ENCODE peak calls at places on chromosomes 11 and 22, in five cellular contexts. One of them, this sample, is unnamed.

GRCh38 chr11:47233989-47234668 is 14.5 kb downstream of the ACP2 start:
- DNase-seq in tibial nerve: no peak
- DNase-seq in neuronal stem cell: no peak
- DNase-seq in CD8-positive, alpha-beta T cell: peak; percentile 27
- DNase-seq in psoas muscle: no peak
- DNase-seq in this sample: no peak

GRCh38 chr22:19480173-19480568 is 451 bp downstream of the CDC45 start:
- DNase-seq in neuronal stem cell: no peak
- DNase-seq in psoas muscle: no peak
- DNase-seq in CD8-positive, alpha-beta T cell: no peak
- DNase-seq in tibial nerve: no peak
- DNase-seq in this sample: no peak

GRCh38 chr22:29750559-29750958 is 16.2 kb downstream of the ZMAT5 start:
- DNase-seq in CD8-positive, alpha-beta T cell: no peak
- DNase-seq in neuronal stem cell: no peak
- DNase-seq in psoas muscle: no peak
- DNase-seq in tibial nerve: no peak
- DNase-seq in this sample: no peak

GRCh38 chr11:16312242-16312641 is 44.1 kb downstream of the SOX6 start:
- DNase-seq in tibial nerve: no peak
- DNase-seq in psoas muscle: no peak
- DNase-seq in neuronal stem cell: no peak
- DNase-seq in CD8-positive, alpha-beta T cell: no peak
- DNase-seq in this sample: no peak

GRCh38 chr11:3215346-3216026 is 3.1 kb downstream of the MRGPRG start:
- DNase-seq in CD8-positive, alpha-beta T cell: no peak
- DNase-seq in neuronal stem cell: no peak
- DNase-seq in psoas muscle: no peak
- DNase-seq in tibial nerve: no peak
- DNase-seq in this sample: no peak

GRCh38 chr11:125201525-125202121 is 37.1 kb downstream of the PKNOX2 start:
- DNase-seq in neuronal stem cell: peak; percentile 52
- DNase-seq in tibial nerve: no peak
- DNase-seq in psoas muscle: peak; percentile 29
- DNase-seq in CD8-positive, alpha-beta T cell: no peak
- DNase-seq in this sample: no peak

GRCh38 chr11:13949876-13950275 is 12.6 kb upstream of the SPON1 start:
- DNase-seq in CD8-positive, alpha-beta T cell: no peak
- DNase-seq in tibial nerve: no peak
- DNase-seq in psoas muscle: no peak
- DNase-seq in neuronal stem cell: no peak
- DNase-seq in this sample: no peak

GRCh38 chr11:134224710-134225662 is 515 bp downstream of the VPS26B start:
- DNase-seq in neuronal stem cell: peak; percentile 29
- DNase-seq in psoas muscle: peak; percentile 66
- DNase-seq in CD8-positive, alpha-beta T cell: peak; percentile 65
- DNase-seq in tibial nerve: no peak
- DNase-seq in this sample: peak; percentile 15

GRCh38 chr11:2521681-2522630 is 77.1 kb downstream of the KCNQ1 start:
- DNase-seq in psoas muscle: peak; percentile 7
- DNase-seq in CD8-positive, alpha-beta T cell: no peak
- DNase-seq in tibial nerve: no peak
- DNase-seq in neuronal stem cell: no peak
- DNase-seq in this sample: no peak

GRCh38 chr11:131977231-131977630 is 606.8 kb downstream of the NTM start:
- DNase-seq in psoas muscle: no peak
- DNase-seq in tibial nerve: no peak
- DNase-seq in neuronal stem cell: no peak
- DNase-seq in CD8-positive, alpha-beta T cell: no peak
- DNase-seq in this sample: no peak

DNA sequence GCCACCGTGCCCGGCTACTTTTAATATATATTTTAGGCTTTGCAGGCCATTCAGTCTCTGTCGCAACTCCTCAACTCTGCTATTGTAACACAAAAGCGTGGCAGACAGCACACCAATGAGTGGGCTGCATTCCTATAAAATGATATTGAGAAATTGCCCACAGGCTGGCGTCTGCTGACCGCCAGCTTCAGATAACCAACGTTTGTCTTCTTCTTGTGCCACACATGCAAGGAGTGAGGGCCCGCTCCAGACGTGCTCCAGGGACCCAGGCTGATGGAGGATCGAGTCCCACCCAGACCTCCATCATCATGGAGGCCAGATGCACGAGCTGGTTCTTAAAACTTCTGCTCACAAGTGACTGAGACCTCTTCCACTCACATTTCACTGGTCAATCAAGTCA is 35.4 kb upstream of the LINC01488 start:
- DNase-seq in tibial nerve: no peak
- DNase-seq in psoas muscle: no peak
- DNase-seq in CD8-positive, alpha-beta T cell: no peak
- DNase-seq in neuronal stem cell: no peak
- DNase-seq in this sample: no peak
- H3K4me1 ChIP-seq in tibial nerve: peaks cover 40% of the 10 kb centered on the region
- H3K4me1 ChIP-seq in psoas muscle: peaks cover 36% of the 10 kb centered on the region
- H3K4me1 ChIP-seq in CD8-positive, alpha-beta T cell: peaks cover 17% of the 10 kb centered on the region
- H3K4me1 ChIP-seq in neuronal stem cell: peaks cover 15% of the 10 kb centered on the region
- H3K4me1 ChIP-seq in this sample: peaks cover 10% of the 10 kb centered on the region

GRCh38 chr11:57615308-57615707 is 17.8 kb downstream of the SERPING1 start:
- DNase-seq in tibial nerve: no peak
- DNase-seq in psoas muscle: no peak
- DNase-seq in CD8-positive, alpha-beta T cell: no peak
- DNase-seq in neuronal stem cell: no peak
- DNase-seq in this sample: no peak

GRCh38 chr11:57616595-57616994 is 19.1 kb downstream of the SERPING1 start:
- DNase-seq in neuronal stem cell: no peak
- DNase-seq in tibial nerve: no peak
- DNase-seq in psoas muscle: no peak
- DNase-seq in CD8-positive, alpha-beta T cell: no peak
- DNase-seq in this sample: no peak

GRCh38 chr11:57618438-57618837 is 21.0 kb downstream of the SERPING1 start:
- DNase-seq in psoas muscle: no peak
- DNase-seq in CD8-positive, alpha-beta T cell: no peak
- DNase-seq in tibial nerve: no peak
- DNase-seq in neuronal stem cell: no peak
- DNase-seq in this sample: no peak

GRCh38 chr11:57622263-57622662 is 24.8 kb downstream of the SERPING1 start:
- DNase-seq in CD8-positive, alpha-beta T cell: no peak
- DNase-seq in tibial nerve: no peak
- DNase-seq in neuronal stem cell: no peak
- DNase-seq in psoas muscle: no peak
- DNase-seq in this sample: no peak

GRCh38 chr11:57619331-57619730 is 21.8 kb downstream of the SERPING1 start:
- DNase-seq in tibial nerve: no peak
- DNase-seq in neuronal stem cell: no peak
- DNase-seq in CD8-positive, alpha-beta T cell: no peak
- DNase-seq in psoas muscle: no peak
- DNase-seq in this sample: no peak
- H3K9me3 ChIP-seq in tibial nerve: no peaks in the 10 kb centered on the region
- H3K9me3 ChIP-seq in neuronal stem cell: peaks cover 28% of the 10 kb centered on the region
- H3K9me3 ChIP-seq in CD8-positive, alpha-beta T cell: no peaks in the 10 kb centered on the region
- H3K9me3 ChIP-seq in psoas muscle: no peaks in the 10 kb centered on the region
- H3K9me3 ChIP-seq in this sample: peaks cover 6% of the 10 kb centered on the region

DNA sequence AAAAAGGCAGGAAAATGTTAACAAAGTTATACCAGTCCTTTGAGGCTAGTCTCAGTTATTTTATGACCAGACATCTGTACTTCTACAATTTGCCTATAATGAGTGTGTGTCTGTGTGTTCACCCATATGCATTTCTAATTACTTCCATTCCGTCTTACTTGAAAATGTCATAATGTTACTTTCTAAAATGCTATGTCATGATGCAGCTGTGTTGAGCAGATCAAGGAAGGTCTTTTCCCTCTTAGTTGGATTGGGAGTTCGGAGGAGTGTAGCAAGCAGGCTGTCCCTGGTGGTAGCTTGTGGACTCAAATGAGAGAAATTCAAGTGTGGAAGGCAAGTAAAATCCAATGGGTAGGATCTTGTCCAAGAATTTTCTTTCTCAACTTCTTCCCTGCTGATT is 3.0 kb downstream of the SNX19 start:
- DNase-seq in psoas muscle: no peak
- DNase-seq in neuronal stem cell: no peak
- DNase-seq in tibial nerve: no peak
- DNase-seq in CD8-positive, alpha-beta T cell: no peak
- DNase-seq in this sample: no peak
- H3K4me3 ChIP-seq in psoas muscle: no peak overlapping the region
- H3K4me3 ChIP-seq in neuronal stem cell: no peak overlapping the region
- H3K4me3 ChIP-seq in tibial nerve: no peak overlapping the region
- H3K4me3 ChIP-seq in CD8-positive, alpha-beta T cell: no peak overlapping the region
- H3K4me3 ChIP-seq in this sample: no peak overlapping the region

GRCh38 chr11:50220651-50221050 is 188.0 kb downstream of the OR4C45 start:
- DNase-seq in psoas muscle: no peak
- DNase-seq in tibial nerve: no peak
- DNase-seq in neuronal stem cell: no peak
- DNase-seq in CD8-positive, alpha-beta T cell: no peak
- DNase-seq in this sample: no peak
- H3K4me1 ChIP-seq in psoas muscle: no peaks in the 10 kb centered on the region
- H3K4me1 ChIP-seq in tibial nerve: no peaks in the 10 kb centered on the region
- H3K4me1 ChIP-seq in neuronal stem cell: no peaks in the 10 kb centered on the region
- H3K4me1 ChIP-seq in CD8-positive, alpha-beta T cell: no peaks in the 10 kb centered on the region
- H3K4me1 ChIP-seq in this sample: no peaks in the 10 kb centered on the region